ENCODE peak calls at places on chromosome 1, in four cellular contexts. One of them, this sample, is unnamed.

GRCh38 chr1:157490337-157491165 is 61.8 kb downstream of the FCRL5 start:
- DNase-seq in H9: peak; percentile 87
- DNase-seq in H1: peak; percentile 95
- DNase-seq in IMR-90: peak; percentile 26
- DNase-seq in this sample: peak; percentile 83

GRCh38 chr1:36320291-36320758 is 3.1 kb downstream of the EVA1B start:
- DNase-seq in H9: no peak
- DNase-seq in H1: peak; percentile 51
- DNase-seq in IMR-90: no peak
- DNase-seq in this sample: no peak

GRCh38 chr1:156372265-156372586 is 3.2 kb downstream of the RHBG start:
- DNase-seq in IMR-90: no peak
- DNase-seq in H1: no peak
- DNase-seq in H9: no peak
- DNase-seq in this sample: no peak

GRCh38 chr1:183995322-183996035 is 42.0 kb downstream of the COLGALT2 start:
- DNase-seq in H1: no peak
- DNase-seq in H9: peak; percentile 46
- DNase-seq in IMR-90: peak; percentile 28
- DNase-seq in this sample: peak; percentile 54

GRCh38 chr1:111745670-111746613 is 6.7 kb upstream of the INKA2 start:
- DNase-seq in H1: no peak
- DNase-seq in H9: no peak
- DNase-seq in IMR-90: no peak
- DNase-seq in this sample: no peak

GRCh38 chr1:149848340-149848771 is 51.0 kb upstream of the BOLA1 start:
- DNase-seq in IMR-90: no peak
- DNase-seq in H9: no peak
- DNase-seq in H1: no peak
- DNase-seq in this sample: peak; percentile 23

GRCh38 chr1:35532497-35533226 is 24.5 kb downstream of the KIAA0319L start:
- DNase-seq in H1: no peak
- DNase-seq in IMR-90: no peak
- DNase-seq in H9: no peak
- DNase-seq in this sample: no peak

GRCh38 chr1:202182040-202182877 is 11.3 kb upstream of the LGR6 start:
- DNase-seq in H1: no peak
- DNase-seq in IMR-90: no peak
- DNase-seq in H9: no peak
- DNase-seq in this sample: no peak

GRCh38 chr1:31672988-31673387 is 28.3 kb upstream of the PEF1 start:
- DNase-seq in IMR-90: no peak
- DNase-seq in H1: no peak
- DNase-seq in H9: no peak
- DNase-seq in this sample: no peak

GRCh38 chr1:34057347-34057746 is 107.7 kb downstream of the CSMD2 start:
- DNase-seq in IMR-90: no peak
- DNase-seq in H9: peak; percentile 59
- DNase-seq in H1: peak; percentile 59
- DNase-seq in this sample: peak; percentile 36

GRCh38 chr1:248813546-248813945 is 12.2 kb downstream of the SH3BP5L start:
- DNase-seq in H1: no peak
- DNase-seq in H9: no peak
- DNase-seq in IMR-90: no peak
- DNase-seq in this sample: no peak

GRCh38 chr1:226990133-226990716 is 50.1 kb downstream of the COQ8A start:
- DNase-seq in IMR-90: no peak
- DNase-seq in H9: no peak
- DNase-seq in H1: no peak
- DNase-seq in this sample: no peak

GRCh38 chr1:94697839-94698238 is 122.3 kb upstream of the SLC44A3 start:
- DNase-seq in H9: no peak
- DNase-seq in IMR-90: no peak
- DNase-seq in H1: no peak
- DNase-seq in this sample: no peak

GRCh38 chr1:57966751-57967406 is 543.0 kb upstream of the DAB1 start:
- DNase-seq in H9: peak; percentile 72
- DNase-seq in H1: peak; percentile 71
- DNase-seq in IMR-90: no peak
- DNase-seq in this sample: peak; percentile 77
- H3K56ac ChIP-seq in H9: no peak overlapping the region
- H3K56ac ChIP-seq in H1: no peak overlapping the region
- H3K56ac ChIP-seq in IMR-90: no peak overlapping the region
- H3K56ac ChIP-seq in this sample: no peak overlapping the region

GRCh38 chr1:66940968-66941367 is 16.2 kb downstream of the MIER1 start:
- DNase-seq in IMR-90: peak; percentile 73
- DNase-seq in H9: no peak
- DNase-seq in H1: no peak
- DNase-seq in this sample: no peak
- H3K4me2 ChIP-seq in IMR-90: no peak overlapping the region
- H3K4me2 ChIP-seq in H9: no peak overlapping the region
- H3K4me2 ChIP-seq in H1: no peak overlapping the region
- H3K4me2 ChIP-seq in this sample: no peak overlapping the region

GRCh38 chr1:199081739-199082138 is 442.9 kb downstream of the PTPRC start:
- DNase-seq in H9: no peak
- DNase-seq in IMR-90: no peak
- DNase-seq in H1: no peak
- DNase-seq in this sample: no peak

GRCh38 chr1:199084293-199084692 is 445.5 kb downstream of the PTPRC start:
- DNase-seq in H1: no peak
- DNase-seq in H9: no peak
- DNase-seq in IMR-90: peak; percentile 94
- DNase-seq in this sample: peak; percentile 13

GRCh38 chr1:199079994-199080393 is 441.2 kb downstream of the PTPRC start:
- DNase-seq in IMR-90: no peak
- DNase-seq in H1: no peak
- DNase-seq in H9: no peak
- DNase-seq in this sample: no peak

GRCh38 chr1:199083680-199084079 is 444.8 kb downstream of the PTPRC start:
- DNase-seq in IMR-90: peak; percentile 75
- DNase-seq in H9: no peak
- DNase-seq in H1: no peak
- DNase-seq in this sample: no peak

GRCh38 chr1:199082778-199083389 is 444.0 kb downstream of the PTPRC start:
- DNase-seq in IMR-90: no peak
- DNase-seq in H9: no peak
- DNase-seq in H1: no peak
- DNase-seq in this sample: no peak
- H3K56ac ChIP-seq in IMR-90: no peak overlapping the region
- H3K56ac ChIP-seq in H9: no peak overlapping the region
- H3K56ac ChIP-seq in H1: no peak overlapping the region
- H3K56ac ChIP-seq in this sample: no peak overlapping the region

GRCh38 chr1:180927841-180928240 is 15.1 kb downstream of the KIAA1614 start:
- DNase-seq in H1: no peak
- DNase-seq in H9: no peak
- DNase-seq in IMR-90: peak; percentile 19
- DNase-seq in this sample: no peak

GRCh38 chr1:180925471-180926051 is 12.9 kb downstream of the KIAA1614 start:
- DNase-seq in H9: peak; percentile 62
- DNase-seq in H1: no peak
- DNase-seq in IMR-90: no peak
- DNase-seq in this sample: no peak

GRCh38 chr1:180927348-180927747 is 14.7 kb downstream of the KIAA1614 start:
- DNase-seq in IMR-90: no peak
- DNase-seq in H9: no peak
- DNase-seq in H1: no peak
- DNase-seq in this sample: no peak

GRCh38 chr1:180924939-180925338 is 12.2 kb downstream of the KIAA1614 start:
- DNase-seq in H9: no peak
- DNase-seq in IMR-90: no peak
- DNase-seq in H1: no peak
- DNase-seq in this sample: no peak

DNA sequence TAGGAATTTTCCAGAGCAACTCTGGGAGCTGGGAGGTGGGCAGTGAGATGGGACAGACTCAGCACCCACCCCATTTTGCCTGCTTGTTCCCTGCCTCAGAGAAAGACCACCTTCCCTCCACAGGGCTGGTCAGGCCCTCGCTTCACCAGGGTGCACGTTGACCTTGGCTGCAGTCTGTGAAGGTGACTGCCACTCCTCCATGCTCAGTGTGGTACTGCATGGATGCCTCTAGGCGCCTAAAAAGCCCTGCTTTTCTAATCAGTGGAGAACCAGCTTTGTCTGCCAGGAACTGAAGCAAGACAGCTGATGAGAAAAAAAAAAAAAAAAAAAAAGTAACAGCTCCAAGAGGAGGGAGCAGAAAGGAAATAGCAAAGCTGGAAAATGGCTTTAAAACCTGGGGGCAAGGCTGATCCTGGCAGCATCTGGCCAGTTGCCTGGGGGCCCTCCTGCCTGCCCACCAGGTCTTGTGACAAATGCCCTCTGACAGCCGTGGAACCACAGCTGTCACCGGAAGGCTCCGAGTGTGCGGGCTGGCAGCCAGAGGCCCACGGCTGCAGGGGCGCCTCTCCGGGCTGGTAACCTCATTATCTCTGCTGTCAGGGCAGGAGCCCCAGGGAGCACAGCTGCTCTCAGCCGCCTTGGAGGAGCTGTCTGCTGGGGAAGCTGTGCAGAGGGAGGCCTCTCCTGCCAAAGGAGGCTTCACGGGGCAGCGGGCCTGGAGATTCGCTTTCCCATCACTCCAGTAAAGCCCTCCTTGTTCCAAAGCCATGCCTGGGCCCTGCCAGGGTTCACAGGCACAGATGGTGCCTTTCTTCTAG is 13.7 kb downstream of the KIAA1614 start:
- DNase-seq in H9: no peak
- DNase-seq in H1: no peak
- DNase-seq in IMR-90: peak; percentile 43
- DNase-seq in this sample: no peak
- H3K4me2 ChIP-seq in H9: no peak overlapping the region
- H3K4me2 ChIP-seq in H1: no peak overlapping the region
- H3K4me2 ChIP-seq in IMR-90: peak overlapping the region; percentile 25
- H3K4me2 ChIP-seq in this sample: no peak overlapping the region

GRCh38 chr1:96334236-96334557 is 387.4 kb upstream of the PTBP2 start:
- DNase-seq in IMR-90: no peak
- DNase-seq in H1: no peak
- DNase-seq in H9: no peak
- DNase-seq in this sample: no peak

GRCh38 chr1:96333522-96334235 is 387.9 kb upstream of the PTBP2 start:
- DNase-seq in H9: no peak
- DNase-seq in IMR-90: no peak
- DNase-seq in H1: no peak
- DNase-seq in this sample: no peak

DNA sequence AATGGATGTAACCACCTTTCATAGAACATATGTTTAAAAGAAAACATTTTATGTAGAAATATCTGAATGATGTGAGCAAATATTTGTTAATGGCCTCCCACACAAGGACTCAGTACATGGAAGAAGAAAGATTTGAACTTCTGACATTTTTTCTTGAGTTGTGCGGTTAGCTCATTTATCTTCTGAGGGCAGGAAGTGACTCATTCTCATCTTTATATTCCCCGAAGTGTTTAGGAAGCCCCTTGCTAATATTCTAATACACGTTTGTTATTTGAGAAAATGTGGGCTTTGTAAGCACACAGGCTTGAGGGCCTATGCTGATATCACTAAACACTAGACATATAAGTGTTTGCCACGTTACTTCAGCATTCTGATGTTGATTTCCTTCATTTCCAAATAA is 392.5 kb upstream of the PTBP2 start:
- DNase-seq in H1: no peak
- DNase-seq in IMR-90: peak; percentile 56
- DNase-seq in H9: no peak
- DNase-seq in this sample: no peak
- H3K56ac ChIP-seq in H1: no peak overlapping the region
- H3K56ac ChIP-seq in IMR-90: no peak overlapping the region
- H3K56ac ChIP-seq in H9: no peak overlapping the region
- H3K56ac ChIP-seq in this sample: no peak overlapping the region

GRCh38 chr1:91609571-91609970 is 108.9 kb downstream of the CDC7 start:
- DNase-seq in H9: no peak
- DNase-seq in IMR-90: peak; percentile 77
- DNase-seq in H1: no peak
- DNase-seq in this sample: peak; percentile 80
- H3K4me2 ChIP-seq in H9: no peak overlapping the region
- H3K4me2 ChIP-seq in IMR-90: no peak overlapping the region
- H3K4me2 ChIP-seq in H1: no peak overlapping the region
- H3K4me2 ChIP-seq in this sample: no peak overlapping the region

DNA sequence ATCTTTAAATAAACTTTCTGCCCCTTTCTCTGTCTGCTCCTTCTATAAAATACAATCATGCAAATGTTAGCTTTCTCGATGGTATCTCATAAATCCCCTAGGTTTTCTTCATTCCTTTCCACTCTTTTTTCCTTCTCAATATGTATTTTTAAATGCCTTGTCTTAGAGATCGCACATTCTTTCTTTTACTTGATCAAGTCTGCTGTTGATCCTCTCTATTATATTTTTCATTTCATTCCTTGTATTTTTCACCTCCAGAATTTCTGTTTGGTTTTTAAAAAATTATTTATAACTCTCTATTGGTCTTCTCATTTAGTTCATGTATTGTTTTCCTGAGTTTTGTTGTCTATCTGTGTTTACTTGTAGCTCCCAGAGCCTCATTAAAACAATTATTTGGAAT is 36.0 kb downstream of the TNFSF4 start:
- DNase-seq in H9: no peak
- DNase-seq in IMR-90: no peak
- DNase-seq in H1: no peak
- DNase-seq in this sample: no peak
- H3K56ac ChIP-seq in H9: no peak overlapping the region
- H3K56ac ChIP-seq in IMR-90: no peak overlapping the region
- H3K56ac ChIP-seq in H1: no peak overlapping the region
- H3K56ac ChIP-seq in this sample: no peak overlapping the region

GRCh38 chr1:63863137-63863536 is 89.3 kb downstream of the ROR1 start:
- DNase-seq in IMR-90: no peak
- DNase-seq in H1: no peak
- DNase-seq in H9: no peak
- DNase-seq in this sample: no peak

GRCh38 chr1:63865561-63865960 is 91.7 kb downstream of the ROR1 start:
- DNase-seq in H1: no peak
- DNase-seq in H9: no peak
- DNase-seq in IMR-90: no peak
- DNase-seq in this sample: no peak

GRCh38 chr1:63866085-63866484 is 92.3 kb downstream of the ROR1 start:
- DNase-seq in H1: no peak
- DNase-seq in H9: no peak
- DNase-seq in IMR-90: no peak
- DNase-seq in this sample: no peak

GRCh38 chr1:63861055-63861691 is 87.4 kb downstream of the ROR1 start:
- DNase-seq in H9: no peak
- DNase-seq in H1: no peak
- DNase-seq in IMR-90: no peak
- DNase-seq in this sample: no peak

DNA sequence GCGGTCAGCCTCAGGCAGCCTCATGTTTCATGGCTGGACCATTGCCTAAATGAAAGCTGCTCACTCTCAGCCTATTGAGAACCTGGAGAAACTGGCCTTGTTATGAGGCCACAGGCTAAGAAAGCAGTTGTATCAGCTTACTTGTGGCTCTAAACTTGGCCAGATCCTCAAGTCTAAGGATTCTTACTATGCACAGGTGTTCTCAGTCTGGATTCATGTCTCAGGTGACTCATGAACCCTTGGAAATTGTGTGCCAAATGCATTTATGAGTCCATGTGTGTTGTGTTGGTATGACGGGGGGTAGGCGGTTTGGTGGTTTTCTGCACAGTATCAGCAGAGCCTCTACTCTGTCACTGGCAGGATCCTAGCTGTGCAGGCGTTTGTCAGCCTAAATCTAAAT is 90.4 kb downstream of the ROR1 start:
- DNase-seq in IMR-90: peak; percentile 16
- DNase-seq in H1: no peak
- DNase-seq in H9: no peak
- DNase-seq in this sample: no peak
- H3K4me2 ChIP-seq in IMR-90: no peak overlapping the region
- H3K4me2 ChIP-seq in H1: no peak overlapping the region
- H3K4me2 ChIP-seq in H9: no peak overlapping the region
- H3K4me2 ChIP-seq in this sample: no peak overlapping the region

GRCh38 chr1:52472384-52472783 is 68.0 kb downstream of the PRPF38A start:
- DNase-seq in IMR-90: no peak
- DNase-seq in H9: no peak
- DNase-seq in H1: no peak
- DNase-seq in this sample: no peak
- H3K56ac ChIP-seq in IMR-90: no peak overlapping the region
- H3K56ac ChIP-seq in H9: no peak overlapping the region
- H3K56ac ChIP-seq in H1: no peak overlapping the region
- H3K56ac ChIP-seq in this sample: no peak overlapping the region